ENCODE peak calls at places on chromosome 4, in ten cellular contexts. H, O, V, T, U, F, G, L, J and Z are unnamed samples.

GRCh38 chr4:8269535-8270417 is at the start of gene HTRA3:
- DNase-seq in H (peak; percentile 74), O (peak; percentile 90), V (no peak), T (no peak), U (peak; percentile 54), F (no peak), G (peak; percentile 48), L (peak; percentile 73), J (no peak), Z (no peak)

GRCh38 chr4:85741921-85742591 is 267.1 kb downstream of the ARHGAP24 start:
- DNase-seq in H (peak; percentile 28), O (peak; percentile 77), V (peak; percentile 96), T (no peak), U (peak; percentile 53), F (no peak), G (no peak), L (peak; percentile 42), J (no peak), Z (no peak)

GRCh38 chr4:6720202-6720699 is 4.3 kb downstream of the BLOC1S4 start:
- DNase-seq in H (peak; percentile 83), O (peak; percentile 95), V (peak; percentile 78), T (no peak), U (peak; percentile 90), F (peak; percentile 69), G (peak; percentile 90), L (peak; percentile 86), J (peak; percentile 87), Z (peak; percentile 65)

GRCh38 chr4:6773106-6773505 is 9.4 kb upstream of the KIAA0232 start:
- DNase-seq in H (no peak), O (no peak), V (no peak), T (no peak), U (peak; percentile 46), F (no peak), G (no peak), L (no peak), J (no peak), Z (no peak)

GRCh38 chr4:74539043-74539790 is 94.3 kb downstream of the AREG start:
- DNase-seq in H (no peak), O (no peak), V (no peak), T (no peak), U (no peak), F (no peak), G (no peak), L (no peak), J (no peak), Z (no peak)

GRCh38 chr4:110540606-110541440 is 64.9 kb downstream of the ENPEP start:
- DNase-seq in H (no peak), O (no peak), V (no peak), T (peak; percentile 5), U (no peak), F (no peak), G (no peak), L (no peak), J (no peak), Z (no peak)

GRCh38 chr4:98659106-98659592 is 738 bp upstream of the TSPAN5 start:
- DNase-seq in H (no peak), O (no peak), V (no peak), T (no peak), U (no peak), F (no peak), G (peak; percentile 37), L (no peak), J (no peak), Z (no peak)

GRCh38 chr4:41881931-41882621 is 53.2 kb upstream of the TMEM33 start:
- DNase-seq in H (no peak), O (peak; percentile 58), V (no peak), T (no peak), U (no peak), F (no peak), G (no peak), L (no peak), J (no peak), Z (no peak)

GRCh38 chr4:156816356-156816755 is 155.2 kb downstream of the PDGFC start:
- DNase-seq in H (no peak), O (no peak), V (no peak), T (no peak), U (no peak), F (no peak), G (no peak), L (no peak), J (no peak), Z (no peak)

GRCh38 chr4:163558539-163559044 is 64.1 kb downstream of the TMA16 start:
- DNase-seq in H (no peak), O (no peak), V (peak; percentile 42), T (no peak), U (peak; percentile 82), F (peak; percentile 24), G (no peak), L (no peak), J (peak; percentile 48), Z (no peak)

GRCh38 chr4:751676-752075 is 46.0 kb downstream of the PCGF3 start:
- DNase-seq in H (no peak), O (peak; percentile 60), V (no peak), T (no peak), U (no peak), F (no peak), G (no peak), L (no peak), J (no peak), Z (no peak)

GRCh38 chr4:14934704-14935390 is 67.4 kb upstream of the CPEB2 start:
- DNase-seq in H (no peak), O (no peak), V (no peak), T (no peak), U (no peak), F (no peak), G (no peak), L (no peak), J (no peak), Z (no peak)

DNA sequence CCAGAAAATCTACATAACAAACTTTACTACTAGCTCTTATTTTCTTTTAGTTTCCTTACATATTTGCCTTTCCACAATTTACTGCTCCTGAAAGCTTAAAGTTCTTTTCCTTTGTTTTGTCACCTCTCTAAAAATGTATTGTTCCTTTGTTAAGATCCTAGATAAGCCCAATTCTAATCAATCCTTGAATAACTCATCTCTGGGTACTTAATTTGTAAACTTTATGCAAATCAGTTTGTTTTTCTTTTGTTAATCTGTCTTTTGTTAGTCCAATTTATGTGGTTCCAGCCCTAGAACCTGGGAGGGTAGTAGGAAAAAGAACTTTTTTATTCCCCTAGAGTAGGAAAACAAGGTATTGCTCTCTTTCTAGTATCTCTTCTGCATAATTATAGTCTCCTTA is 444.7 kb downstream of the PCDH10 start:
- DNase-seq in H (no peak), O (no peak), V (no peak), T (no peak), U (no peak), F (no peak), G (no peak), L (no peak), J (no peak), Z (no peak)
- H3K4me3 ChIP-seq in H (no peak overlapping the region), O (no peak overlapping the region), V (no peak overlapping the region), T (no peak overlapping the region), U (no peak overlapping the region), F (no peak overlapping the region), G (no peak overlapping the region), L (no peak overlapping the region), J (no peak overlapping the region), Z (no peak overlapping the region)

GRCh38 chr4:106830879-106831278 is 205.2 kb downstream of the DKK2 start:
- DNase-seq in H (no peak), O (no peak), V (no peak), T (no peak), U (no peak), F (no peak), G (no peak), L (no peak), J (no peak), Z (no peak)
- H3K4me3 ChIP-seq in H (no peak overlapping the region), O (no peak overlapping the region), V (no peak overlapping the region), T (no peak overlapping the region), U (no peak overlapping the region), F (no peak overlapping the region), G (no peak overlapping the region), L (no peak overlapping the region), J (no peak overlapping the region), Z (no peak overlapping the region)

DNA sequence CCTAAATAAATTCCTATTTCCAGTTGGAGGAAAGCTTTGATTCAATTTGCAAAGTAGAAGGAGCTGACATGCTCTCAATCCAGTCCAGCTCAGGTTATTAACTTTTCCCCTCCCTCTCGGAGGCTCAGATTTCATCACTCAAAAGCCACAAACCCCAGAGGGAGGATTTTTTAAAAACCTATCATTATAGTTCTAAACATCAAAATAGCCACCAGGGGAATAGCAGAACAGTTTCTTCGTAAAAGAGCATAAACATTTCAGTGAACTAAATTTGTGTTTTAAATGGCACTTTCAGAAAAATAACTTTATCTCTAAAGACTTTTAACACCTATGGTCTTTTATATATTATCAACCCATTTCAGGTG is 8.8 kb downstream of the GPRIN3 start:
- DNase-seq in H (no peak), O (no peak), V (no peak), T (no peak), U (no peak), F (no peak), G (no peak), L (no peak), J (peak; percentile 56), Z (no peak)
- H3K4me3 ChIP-seq in H (peak overlapping the region; percentile 56), O (peak overlapping the region; percentile 44), V (no peak overlapping the region), T (no peak overlapping the region), U (peak overlapping the region; percentile 19), F (no peak overlapping the region), G (no peak overlapping the region), L (peak overlapping the region; percentile 38), J (peak overlapping the region; percentile 71), Z (peak overlapping the region; percentile 25)

GRCh38 chr4:182620111-182620980 is 296.8 kb downstream of the DCTD start:
- DNase-seq in H (no peak), O (no peak), V (no peak), T (no peak), U (no peak), F (no peak), G (no peak), L (no peak), J (no peak), Z (no peak)

GRCh38 chr4:182624281-182624680 is 292.9 kb downstream of the DCTD start:
- DNase-seq in H (no peak), O (no peak), V (no peak), T (no peak), U (no peak), F (no peak), G (no peak), L (no peak), J (no peak), Z (no peak)

GRCh38 chr4:182625193-182625592 is 292.0 kb downstream of the DCTD start:
- DNase-seq in H (no peak), O (no peak), V (no peak), T (no peak), U (no peak), F (no peak), G (no peak), L (no peak), J (no peak), Z (no peak)

GRCh38 chr4:182616476-182616875 is 300.7 kb downstream of the DCTD start:
- DNase-seq in H (no peak), O (no peak), V (no peak), T (no peak), U (no peak), F (no peak), G (no peak), L (no peak), J (no peak), Z (no peak)

DNA sequence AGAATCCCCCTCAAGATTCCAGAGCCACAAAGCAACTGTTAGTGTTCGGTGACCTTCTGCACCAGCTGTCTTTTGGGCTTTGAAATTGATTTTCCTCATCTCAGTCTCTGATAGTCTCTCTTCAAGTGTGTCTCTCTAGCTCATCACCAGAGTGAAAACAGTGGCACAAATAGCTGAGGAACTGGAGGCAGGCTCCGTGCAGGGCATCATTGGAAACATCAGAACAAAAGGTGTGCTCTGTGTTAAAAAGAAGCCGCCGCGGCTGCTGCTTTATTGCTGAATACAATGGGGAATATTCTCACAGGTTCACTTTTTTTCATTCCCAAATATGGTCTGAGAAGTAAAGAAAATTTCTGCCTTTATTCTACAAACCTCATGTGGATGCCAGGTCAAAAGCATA is 297.5 kb downstream of the DCTD start:
- DNase-seq in H (no peak), O (no peak), V (no peak), T (no peak), U (no peak), F (no peak), G (no peak), L (no peak), J (no peak), Z (no peak)
- H3K4me3 ChIP-seq in H (no peak overlapping the region), O (no peak overlapping the region), V (no peak overlapping the region), T (no peak overlapping the region), U (no peak overlapping the region), F (no peak overlapping the region), G (no peak overlapping the region), L (no peak overlapping the region), J (no peak overlapping the region), Z (no peak overlapping the region)